ENCODE peak calls at places on chromosomes 11 and 22, in six cellular contexts. One of them, this sample, is unnamed.

GRCh38 chr11:19978668-19979518 is 181.4 kb downstream of the DBX1 start:
- DNase-seq in hepatocyte: peak; percentile 72
- DNase-seq in ovary: peak; percentile 33
- DNase-seq in tibial artery: no peak
- DNase-seq in sigmoid colon: peak; percentile 64
- DNase-seq in IMR-90: peak; percentile 90
- DNase-seq in this sample: peak; percentile 86

GRCh38 chr11:60754887-60755286 is 1.8 kb upstream of the MS4A15 start:
- DNase-seq in hepatocyte: no peak
- DNase-seq in ovary: no peak
- DNase-seq in tibial artery: no peak
- DNase-seq in sigmoid colon: no peak
- DNase-seq in IMR-90: no peak
- DNase-seq in this sample: no peak

GRCh38 chr11:110011595-110011994 is 81.6 kb upstream of the ZC3H12C start:
- DNase-seq in hepatocyte: no peak
- DNase-seq in ovary: no peak
- DNase-seq in tibial artery: no peak
- DNase-seq in sigmoid colon: no peak
- DNase-seq in IMR-90: no peak
- DNase-seq in this sample: no peak

GRCh38 chr22:29914991-29915390 is 32.0 kb downstream of the MTMR3 start:
- DNase-seq in hepatocyte: no peak
- DNase-seq in ovary: no peak
- DNase-seq in tibial artery: no peak
- DNase-seq in sigmoid colon: no peak
- DNase-seq in IMR-90: no peak
- DNase-seq in this sample: peak; percentile 10

GRCh38 chr11:3609416-3610265 is 32.2 kb downstream of the ART5 start:
- DNase-seq in hepatocyte: peak; percentile 63
- DNase-seq in ovary: no peak
- DNase-seq in tibial artery: no peak
- DNase-seq in sigmoid colon: no peak
- DNase-seq in IMR-90: peak; percentile 37
- DNase-seq in this sample: peak; percentile 44

GRCh38 chr11:62140302-62141110 is 16.7 kb downstream of the INCENP start:
- DNase-seq in hepatocyte: no peak
- DNase-seq in ovary: no peak
- DNase-seq in tibial artery: peak; percentile 65
- DNase-seq in sigmoid colon: no peak
- DNase-seq in IMR-90: no peak
- DNase-seq in this sample: no peak

GRCh38 chr22:46004105-46004866 is 27.3 kb upstream of the WNT7B start:
- DNase-seq in hepatocyte: no peak
- DNase-seq in ovary: no peak
- DNase-seq in tibial artery: peak; percentile 64
- DNase-seq in sigmoid colon: peak; percentile 66
- DNase-seq in IMR-90: no peak
- DNase-seq in this sample: no peak

GRCh38 chr11:67293090-67293489 is 4.0 kb downstream of the ANKRD13D start:
- DNase-seq in hepatocyte: no peak
- DNase-seq in ovary: no peak
- DNase-seq in tibial artery: no peak
- DNase-seq in sigmoid colon: no peak
- DNase-seq in IMR-90: peak; percentile 65
- DNase-seq in this sample: peak; percentile 83

GRCh38 chr11:24747275-24748251 is 250.7 kb downstream of the LUZP2 start:
- DNase-seq in hepatocyte: peak; percentile 10
- DNase-seq in ovary: no peak
- DNase-seq in tibial artery: no peak
- DNase-seq in sigmoid colon: no peak
- DNase-seq in IMR-90: no peak
- DNase-seq in this sample: no peak

GRCh38 chr22:37747715-37748100 is 50.9 kb downstream of the TRIOBP start:
- DNase-seq in hepatocyte: no peak
- DNase-seq in ovary: no peak
- DNase-seq in tibial artery: no peak
- DNase-seq in sigmoid colon: no peak
- DNase-seq in IMR-90: no peak
- DNase-seq in this sample: no peak

GRCh38 chr22:42760806-42761565 is 40.3 kb upstream of the A4GALT start:
- DNase-seq in hepatocyte: no peak
- DNase-seq in ovary: no peak
- DNase-seq in tibial artery: no peak
- DNase-seq in sigmoid colon: no peak
- DNase-seq in IMR-90: no peak
- DNase-seq in this sample: no peak

GRCh38 chr11:111676878-111677585 is 74.8 kb downstream of the SIK2 start:
- DNase-seq in hepatocyte: no peak
- DNase-seq in ovary: no peak
- DNase-seq in tibial artery: no peak
- DNase-seq in sigmoid colon: no peak
- DNase-seq in IMR-90: peak; percentile 43
- DNase-seq in this sample: peak; percentile 22

GRCh38 chr11:93570759-93571413 is 27.7 kb upstream of the SMCO4 start:
- DNase-seq in hepatocyte: peak; percentile 78
- DNase-seq in ovary: no peak
- DNase-seq in tibial artery: peak; percentile 86
- DNase-seq in sigmoid colon: no peak
- DNase-seq in IMR-90: peak; percentile 62
- DNase-seq in this sample: peak; percentile 73

GRCh38 chr11:44926036-44926435 is 24.6 kb downstream of the TP53I11 start:
- DNase-seq in hepatocyte: no peak
- DNase-seq in ovary: no peak
- DNase-seq in tibial artery: no peak
- DNase-seq in sigmoid colon: no peak
- DNase-seq in IMR-90: no peak
- DNase-seq in this sample: no peak

GRCh38 chr22:29330753-29331152 is 15.3 kb upstream of the RASL10A start:
- DNase-seq in hepatocyte: no peak
- DNase-seq in ovary: peak; percentile 88
- DNase-seq in tibial artery: no peak
- DNase-seq in sigmoid colon: peak; percentile 79
- DNase-seq in IMR-90: peak; percentile 77
- DNase-seq in this sample: peak; percentile 76

GRCh38 chr11:62146476-62147200 is 22.8 kb downstream of the INCENP start:
- DNase-seq in hepatocyte: no peak
- DNase-seq in ovary: no peak
- DNase-seq in tibial artery: peak; percentile 44
- DNase-seq in sigmoid colon: no peak
- DNase-seq in IMR-90: no peak
- DNase-seq in this sample: no peak

GRCh38 chr22:24796860-24797259 is 9.2 kb upstream of the SGSM1 start:
- DNase-seq in hepatocyte: no peak
- DNase-seq in ovary: no peak
- DNase-seq in tibial artery: no peak
- DNase-seq in sigmoid colon: no peak
- DNase-seq in IMR-90: no peak
- DNase-seq in this sample: no peak

GRCh38 chr11:11468919-11469318 is 115.9 kb upstream of the CSNK2A3 start:
- DNase-seq in hepatocyte: no peak
- DNase-seq in ovary: no peak
- DNase-seq in tibial artery: peak; percentile 83
- DNase-seq in sigmoid colon: no peak
- DNase-seq in IMR-90: peak; percentile 62
- DNase-seq in this sample: no peak

GRCh38 chr22:46362221-46362933 is 26.9 kb downstream of the TRMU start:
- DNase-seq in hepatocyte: no peak
- DNase-seq in ovary: no peak
- DNase-seq in tibial artery: no peak
- DNase-seq in sigmoid colon: no peak
- DNase-seq in IMR-90: peak; percentile 6
- DNase-seq in this sample: peak; percentile 3

DNA sequence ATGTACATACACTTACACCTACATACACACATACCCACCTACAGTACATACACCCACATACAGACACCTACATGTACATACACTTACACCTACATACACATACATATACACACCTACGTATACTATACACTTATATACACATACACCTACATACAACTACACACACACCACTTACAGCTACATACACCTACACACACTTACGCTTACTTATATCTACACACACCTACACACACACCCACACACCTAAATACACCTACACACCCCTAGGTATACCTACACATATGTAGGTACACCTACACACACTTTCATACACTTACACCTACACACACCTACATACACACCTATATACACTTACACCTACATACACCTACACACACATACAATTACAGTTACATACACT is 61.0 kb downstream of the ARHGAP8 start:
- DNase-seq in hepatocyte: no peak
- DNase-seq in ovary: no peak
- DNase-seq in tibial artery: no peak
- DNase-seq in sigmoid colon: no peak
- DNase-seq in IMR-90: no peak
- DNase-seq in this sample: no peak
- TF ChIP-seq CTCF in hepatocyte: no peak
- TF ChIP-seq CTCF in ovary: no peak
- TF ChIP-seq CTCF in tibial artery: no peak
- TF ChIP-seq CTCF in sigmoid colon: no peak
- TF ChIP-seq CTCF in IMR-90: no peak
- TF ChIP-seq CTCF in this sample: no peak

GRCh38 chr22:23243859-23244689 is 63.8 kb downstream of the BCR start:
- DNase-seq in hepatocyte: no peak
- DNase-seq in ovary: no peak
- DNase-seq in tibial artery: no peak
- DNase-seq in sigmoid colon: no peak
- DNase-seq in IMR-90: no peak
- DNase-seq in this sample: no peak

GRCh38 chr22:23243006-23243573 is 62.8 kb downstream of the BCR start:
- DNase-seq in hepatocyte: peak; percentile 54
- DNase-seq in ovary: no peak
- DNase-seq in tibial artery: no peak
- DNase-seq in sigmoid colon: no peak
- DNase-seq in IMR-90: no peak
- DNase-seq in this sample: no peak

GRCh38 chr22:23242473-23243001 is 62.2 kb downstream of the BCR start:
- DNase-seq in hepatocyte: peak; percentile 53
- DNase-seq in ovary: no peak
- DNase-seq in tibial artery: no peak
- DNase-seq in sigmoid colon: no peak
- DNase-seq in IMR-90: peak; percentile 46
- DNase-seq in this sample: no peak

GRCh38 chr22:23240639-23241389 is 60.5 kb downstream of the BCR start:
- DNase-seq in hepatocyte: no peak
- DNase-seq in ovary: no peak
- DNase-seq in tibial artery: no peak
- DNase-seq in sigmoid colon: no peak
- DNase-seq in IMR-90: no peak
- DNase-seq in this sample: no peak

DNA sequence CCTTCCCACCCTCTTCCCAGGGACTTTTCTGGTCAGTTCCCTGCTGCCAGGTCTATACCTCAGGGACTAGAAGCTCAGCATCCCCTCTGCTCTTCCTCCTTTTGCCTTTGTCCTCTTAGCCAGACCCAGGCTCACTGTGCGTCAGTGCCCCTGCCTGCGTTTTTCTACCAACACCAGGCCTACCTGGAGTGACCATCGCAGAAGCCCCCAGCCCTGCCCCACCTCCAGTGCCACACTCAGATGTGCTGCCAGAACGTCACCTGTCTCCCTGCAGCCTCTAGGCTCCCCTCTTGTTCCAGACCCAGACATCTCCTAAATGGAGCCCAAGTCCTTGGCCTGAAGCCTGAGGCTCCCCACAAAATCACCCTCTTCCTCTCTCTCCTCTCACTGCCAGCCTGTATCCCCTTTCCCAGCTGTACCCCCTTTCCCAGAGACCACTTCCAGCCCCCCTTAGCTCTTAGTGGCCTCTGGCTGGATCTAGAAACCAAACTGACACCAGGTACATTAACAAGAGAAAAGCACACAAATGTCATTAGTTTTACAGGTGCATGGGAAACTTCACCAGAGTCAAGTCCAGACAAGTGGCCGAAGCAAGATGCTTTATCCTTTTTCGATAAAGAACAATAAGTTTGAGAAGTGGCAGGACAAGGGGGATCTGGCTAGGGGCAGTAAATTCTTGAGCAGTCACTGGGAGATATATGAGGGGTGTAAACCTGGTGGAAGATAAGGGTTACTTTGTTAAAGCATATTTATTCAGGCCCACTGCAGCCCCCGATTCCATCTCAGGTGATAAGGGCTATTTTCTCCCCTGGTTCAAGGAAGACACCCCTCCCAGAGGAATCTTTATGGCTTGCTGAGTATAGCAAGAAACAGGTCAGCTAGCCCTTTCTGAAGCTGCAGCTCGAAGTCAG is 61.5 kb downstream of the BCR start:
- DNase-seq in hepatocyte: no peak
- DNase-seq in ovary: no peak
- DNase-seq in tibial artery: no peak
- DNase-seq in sigmoid colon: no peak
- DNase-seq in IMR-90: no peak
- DNase-seq in this sample: no peak
- H3K4me3 ChIP-seq in hepatocyte: no peak overlapping the region
- H3K4me3 ChIP-seq in ovary: no peak overlapping the region
- H3K4me3 ChIP-seq in tibial artery: no peak overlapping the region
- H3K4me3 ChIP-seq in sigmoid colon: no peak overlapping the region
- H3K4me3 ChIP-seq in IMR-90: no peak overlapping the region
- H3K4me3 ChIP-seq in this sample: no peak overlapping the region

DNA sequence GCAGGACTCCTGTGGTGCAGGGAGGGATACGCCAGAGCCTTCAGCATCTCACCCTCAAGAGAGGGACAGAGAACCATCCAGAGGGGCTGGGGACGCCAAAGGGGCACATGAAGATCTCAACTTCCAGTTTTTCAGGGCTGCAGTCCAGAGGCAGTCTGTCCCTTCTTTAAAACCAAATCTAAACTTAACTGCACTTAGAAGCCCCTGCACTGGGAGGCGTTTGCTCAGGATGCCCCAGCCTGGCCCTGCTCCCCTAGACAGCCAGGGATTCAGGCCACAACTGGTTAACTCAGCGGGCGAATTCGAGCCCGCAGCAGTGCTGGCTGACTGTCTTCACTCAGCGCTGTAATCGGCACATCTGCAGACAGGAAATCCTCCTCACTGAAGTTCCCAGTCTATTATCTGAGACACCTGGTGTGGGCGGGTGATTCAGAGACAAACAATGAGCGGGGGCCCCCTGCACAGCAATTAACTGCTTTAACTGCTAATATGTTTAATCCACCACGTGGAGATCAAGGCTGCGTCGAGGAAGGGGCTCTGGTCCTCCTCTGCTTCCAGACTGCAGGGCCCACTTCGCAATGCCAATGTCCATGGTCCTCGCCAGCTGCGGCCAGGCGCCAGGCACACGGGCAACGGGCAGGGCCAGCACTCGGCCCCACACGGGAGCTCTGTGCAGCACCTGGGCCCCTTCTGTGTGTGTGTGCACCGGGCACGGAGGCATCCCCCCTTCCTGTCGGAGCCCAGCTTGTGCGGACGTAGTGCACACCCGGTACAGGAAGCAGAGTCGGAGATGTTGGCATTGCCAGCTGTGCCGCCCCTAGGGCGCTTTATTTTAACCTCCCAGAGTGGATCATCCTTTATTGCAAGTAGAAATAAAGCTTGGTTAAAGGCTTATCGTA is 36.9 kb upstream of the GNB1L start:
- DNase-seq in hepatocyte: peak; percentile 74
- DNase-seq in ovary: no peak
- DNase-seq in tibial artery: no peak
- DNase-seq in sigmoid colon: no peak
- DNase-seq in IMR-90: peak; percentile 89
- DNase-seq in this sample: peak; percentile 90
- TF ChIP-seq CTCF in hepatocyte: no peak
- TF ChIP-seq CTCF in ovary: no peak
- TF ChIP-seq CTCF in tibial artery: no peak
- TF ChIP-seq CTCF in sigmoid colon: no peak
- TF ChIP-seq CTCF in IMR-90: no peak
- TF ChIP-seq CTCF in this sample: no peak

GRCh38 chr11:75342231-75342918 is 9.1 kb downstream of the ARRB1 start:
- DNase-seq in hepatocyte: no peak
- DNase-seq in ovary: no peak
- DNase-seq in tibial artery: no peak
- DNase-seq in sigmoid colon: no peak
- DNase-seq in IMR-90: no peak
- DNase-seq in this sample: no peak
- H3K4me3 ChIP-seq in hepatocyte: no peak overlapping the region
- H3K4me3 ChIP-seq in ovary: no peak overlapping the region
- H3K4me3 ChIP-seq in tibial artery: no peak overlapping the region
- H3K4me3 ChIP-seq in sigmoid colon: no peak overlapping the region
- H3K4me3 ChIP-seq in IMR-90: no peak overlapping the region
- H3K4me3 ChIP-seq in this sample: no peak overlapping the region